ENCODE peak calls at places on chromosomes 7 and 10, in ten cellular contexts. R, P, F, K, C, Z, N, J, H and V are unnamed samples.

GRCh38 chr7:49776994-49777393 is 3.6 kb downstream of the VWC2 start:
- DNase-seq in R (no peak), P (peak), F (peak), K (no peak), C (no peak), Z (peak), N (no peak), J (no peak), H (no peak), V (peak)

GRCh38 chr7:5646846-5647245 is 134.6 kb downstream of the RNF216 start:
- DNase-seq in R (no peak), P (no peak), F (no peak), K (no peak), C (no peak), Z (no peak), N (peak), J (no peak), H (no peak), V (no peak)

GRCh38 chr10:90051474-90051873 is 350.1 kb downstream of the KIF20B start:
- DNase-seq in R (no peak), P (no peak), F (no peak), K (no peak), C (peak), Z (no peak), N (peak), J (no peak), H (peak), V (no peak)

GRCh38 chr7:55020481-55020871 is 1.7 kb downstream of the EGFR start:
- DNase-seq in R (peak), P (no peak), F (no peak), K (no peak), C (no peak), Z (no peak), N (peak), J (no peak), H (no peak), V (no peak)

GRCh38 chr10:129105266-129105665 is 361.8 kb upstream of the MGMT start:
- DNase-seq in R (no peak), P (no peak), F (no peak), K (no peak), C (no peak), Z (no peak), N (peak), J (no peak), H (no peak), V (no peak)

GRCh38 chr10:1037098-1037497 is 11.4 kb upstream of the IDI2 start:
- DNase-seq in R (no peak), P (peak), F (no peak), K (no peak), C (no peak), Z (no peak), N (no peak), J (no peak), H (no peak), V (no peak)

GRCh38 chr7:46651070-46651469 is 730.0 kb upstream of the IGFBP3 start:
- DNase-seq in R (peak), P (no peak), F (no peak), K (no peak), C (no peak), Z (no peak), N (no peak), J (no peak), H (no peak), V (no peak)

GRCh38 chr10:118911361-118911760 is 118.2 kb upstream of the NANOS1 start:
- DNase-seq in R (peak), P (no peak), F (no peak), K (no peak), C (no peak), Z (no peak), N (peak), J (no peak), H (no peak), V (no peak)

GRCh38 chr10:114694735-114695134 is 36.7 kb upstream of the ABLIM1 start:
- DNase-seq in R (peak), P (no peak), F (peak), K (peak), C (peak), Z (peak), N (no peak), J (no peak), H (no peak), V (peak)

GRCh38 chr10:92382631-92383030 is 91.7 kb downstream of the MARCHF5 start:
- DNase-seq in R (no peak), P (no peak), F (no peak), K (no peak), C (no peak), Z (no peak), N (no peak), J (no peak), H (no peak), V (peak)

GRCh38 chr10:20492447-20492846 is 404.7 kb downstream of the NEBL start:
- DNase-seq in R (no peak), P (no peak), F (no peak), K (no peak), C (no peak), Z (peak), N (no peak), J (no peak), H (no peak), V (no peak)

GRCh38 chr7:29080803-29081202 is 65.5 kb downstream of the CPVL start:
- DNase-seq in R (no peak), P (no peak), F (no peak), K (no peak), C (no peak), Z (no peak), N (no peak), J (no peak), H (no peak), V (no peak)

GRCh38 chr7:113010377-113010776 is 76.2 kb downstream of the GPR85 start:
- DNase-seq in R (no peak), P (no peak), F (no peak), K (no peak), C (no peak), Z (no peak), N (no peak), J (no peak), H (no peak), V (no peak)

GRCh38 chr7:113013761-113014449 is 72.7 kb downstream of the GPR85 start:
- DNase-seq in R (no peak), P (no peak), F (no peak), K (no peak), C (no peak), Z (no peak), N (peak), J (no peak), H (no peak), V (no peak)

GRCh38 chr7:113015038-113015645 is 71.5 kb downstream of the GPR85 start:
- DNase-seq in R (peak), P (no peak), F (no peak), K (no peak), C (peak), Z (no peak), N (peak), J (no peak), H (no peak), V (no peak)
- TF ChIP-seq CTCF in R (peak), P (peak), F (no peak), K (no peak), C (no peak), Z (peak), N (peak), J (no peak), H (peak), V (peak)

DNA sequence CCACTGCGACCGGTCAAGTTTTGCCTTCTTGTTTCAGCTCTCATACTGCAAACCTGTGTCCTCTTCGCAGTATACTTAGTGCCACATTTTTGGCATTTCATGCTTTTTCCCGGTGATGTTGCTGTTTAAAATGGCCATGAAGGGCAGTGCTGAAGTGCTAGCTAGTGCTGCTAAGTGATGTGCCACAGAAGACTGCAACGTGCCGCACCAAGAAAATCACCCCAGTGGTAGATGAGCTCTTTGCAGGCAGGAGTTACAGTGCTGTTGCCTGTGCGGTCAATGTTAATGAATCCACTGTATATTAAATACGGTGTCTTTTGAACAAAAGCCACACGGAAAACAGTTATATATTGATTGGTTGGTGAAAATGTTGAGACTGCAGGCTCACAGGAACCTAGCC is 120.3 kb downstream of the ANLN start:
- DNase-seq in R (no peak), P (no peak), F (no peak), K (no peak), C (no peak), Z (no peak), N (no peak), J (no peak), H (no peak), V (peak)
- TF ChIP-seq CTCF in R (no peak), P (no peak), F (no peak), K (no peak), C (no peak), Z (no peak), N (no peak), J (no peak), H (no peak), V (peak)

GRCh38 chr7:22822486-22823141 is at the start of gene TOMM7:
- DNase-seq in R (peak), P (peak), F (peak), K (peak), C (peak), Z (peak), N (peak), J (peak), H (peak), V (peak)
- TF ChIP-seq CTCF in R (no peak), P (peak), F (no peak), K (no peak), C (no peak), Z (peak), N (no peak), J (no peak), H (peak), V (no peak)

GRCh38 chr10:132100556-132101349 is 35.0 kb downstream of the JAKMIP3 start:
- DNase-seq in R (no peak), P (no peak), F (no peak), K (no peak), C (no peak), Z (no peak), N (no peak), J (no peak), H (peak), V (peak)

GRCh38 chr10:132102717-132103110 is 37.0 kb downstream of the JAKMIP3 start:
- DNase-seq in R (no peak), P (no peak), F (no peak), K (no peak), C (no peak), Z (no peak), N (no peak), J (no peak), H (no peak), V (no peak)

GRCh38 chr10:132102071-132102716 is 36.4 kb downstream of the JAKMIP3 start:
- DNase-seq in R (no peak), P (peak), F (no peak), K (no peak), C (no peak), Z (no peak), N (no peak), J (no peak), H (peak), V (peak)

GRCh38 chr10:132099701-132100481 is 34.1 kb downstream of the JAKMIP3 start:
- DNase-seq in R (no peak), P (no peak), F (no peak), K (no peak), C (no peak), Z (no peak), N (no peak), J (no peak), H (peak), V (peak)

GRCh38 chr10:132101529-132101928 is 35.8 kb downstream of the JAKMIP3 start:
- DNase-seq in R (no peak), P (peak), F (no peak), K (no peak), C (no peak), Z (no peak), N (no peak), J (no peak), H (no peak), V (peak)
- TF ChIP-seq CTCF in R (peak), P (peak), F (no peak), K (no peak), C (no peak), Z (peak), N (no peak), J (no peak), H (no peak), V (peak)